ENCODE peak calls at places on chromosome X, in ten cellular contexts. O is retina; U is RKO; B is sciatic nerve; M is H54; P is AG10803; S is MCF 10A; G is dorsolateral prefrontal cortex; D is CD8-positive, alpha-beta T cell; E is colonic mucosa. K is an unnamed sample.

GRCh38 chrX:129629837-129630236 is 24.9 kb downstream of the APLN start:
- DNase-seq in O (no peak), G (no peak), P (no peak), B (no peak), M (no peak), S (no peak), E (no peak), U (no peak), D (no peak), K (no peak)

GRCh38 chrX:585115-585808 is 45.3 kb upstream of the SHOX start:
- DNase-seq in S (no peak), O (no peak), U (no peak), P (no peak), D (no peak), G (no peak), E (no peak), B (no peak), M (no peak), K (no peak)

GRCh38 chrX:109714340-109714958 is 18.6 kb downstream of the ACSL4 start:
- DNase-seq in S (peak; percentile 61), E (no peak), B (no peak), U (peak; percentile 87), D (no peak), P (peak; percentile 65), O (no peak), M (no peak), G (no peak), K (no peak)

GRCh38 chrX:68060506-68061205 is 372.6 kb downstream of the OPHN1 start:
- DNase-seq in D (no peak), G (no peak), S (no peak), U (no peak), B (no peak), P (peak; percentile 47), O (no peak), E (no peak), M (no peak), K (no peak)

GRCh38 chrX:106894392-106894909 is 8.7 kb downstream of the RIPPLY1 start:
- DNase-seq in O (peak; percentile 66), S (peak; percentile 79), P (peak; percentile 70), D (peak; percentile 6), M (peak; percentile 30), B (peak; percentile 76), G (peak; percentile 59), E (peak; percentile 57), U (peak; percentile 87), K (peak; percentile 56)

GRCh38 chrX:98379134-98379533 is 1495.4 kb downstream of the RPA4 start:
- DNase-seq in B (no peak), U (peak; percentile 5), P (no peak), M (no peak), G (no peak), S (no peak), O (no peak), D (no peak), E (no peak), K (no peak)

GRCh38 chrX:74437530-74437929 is 16.2 kb downstream of the SLC16A2 start:
- DNase-seq in O (no peak), M (no peak), D (no peak), P (no peak), U (no peak), S (no peak), G (no peak), B (no peak), E (no peak), K (no peak)

GRCh38 chrX:70066646-70067045 is 4.4 kb downstream of the OTUD6A start:
- DNase-seq in U (no peak), E (no peak), B (no peak), P (no peak), M (no peak), O (no peak), D (no peak), G (no peak), S (no peak), K (no peak)

GRCh38 chrX:149314031-149314430 is 191.1 kb downstream of the IDS start:
- DNase-seq in G (no peak), O (no peak), U (no peak), S (peak; percentile 67), P (peak; percentile 13), D (no peak), M (no peak), B (no peak), E (no peak), K (no peak)

GRCh38 chrX:130523460-130524394 is 121.9 kb downstream of the RBMX2 start:
- DNase-seq in M (peak; percentile 12), G (no peak), P (no peak), U (no peak), E (peak; percentile 36), O (peak; percentile 79), B (peak; percentile 74), D (no peak), S (no peak), K (peak; percentile 47)

GRCh38 chrX:10106801-10107200 is 50.0 kb upstream of the CLCN4 start:
- DNase-seq in U (no peak), D (peak; percentile 39), M (no peak), P (no peak), B (no peak), O (no peak), S (no peak), G (no peak), E (no peak), K (no peak)

GRCh38 chrX:96611619-96612362 is 72.9 kb upstream of the DIAPH2 start:
- DNase-seq in B (no peak), U (peak; percentile 8), M (no peak), G (no peak), S (peak; percentile 9), O (no peak), P (peak; percentile 78), D (no peak), E (no peak), K (no peak)

GRCh38 chrX:115560211-115560977 is 580 bp upstream of the PLS3 start:
- DNase-seq in D (no peak), P (no peak), G (no peak), U (no peak), O (no peak), M (no peak), S (peak; percentile 72), E (peak; percentile 24), B (no peak), K (peak; percentile 21)

GRCh38 chrX:40806511-40807220 is 71.3 kb upstream of the MED14 start:
- DNase-seq in S (no peak), G (no peak), E (no peak), D (no peak), O (no peak), B (no peak), P (no peak), M (no peak), U (no peak), K (no peak)

GRCh38 chrX:19750028-19750786 is 137.2 kb downstream of the SH3KBP1 start:
- DNase-seq in O (no peak), U (no peak), P (no peak), D (no peak), M (no peak), S (no peak), G (no peak), B (no peak), E (no peak), K (no peak)

GRCh38 chrX:67917412-67918010 is 373.7 kb downstream of the AR start:
- DNase-seq in B (no peak), O (no peak), G (no peak), M (no peak), D (no peak), E (no peak), P (no peak), U (no peak), S (no peak), K (no peak)

GRCh38 chrX:3280706-3281105 is 65.7 kb downstream of the MXRA5 start:
- DNase-seq in G (no peak), E (no peak), M (no peak), P (no peak), U (no peak), B (no peak), O (no peak), S (no peak), D (no peak), K (no peak)

GRCh38 chrX:84475101-84475500 is 27.2 kb downstream of the HDX start:
- DNase-seq in E (no peak), G (no peak), O (no peak), S (no peak), B (no peak), P (no peak), M (no peak), D (no peak), U (no peak), K (no peak)

GRCh38 chrX:130637591-130637990 is 235.8 kb downstream of the RBMX2 start:
- DNase-seq in S (no peak), P (peak; percentile 71), M (no peak), O (no peak), D (no peak), B (no peak), E (no peak), G (no peak), U (no peak), K (no peak)

GRCh38 chrX:13652256-13653021 is 502 bp upstream of the TCEANC start:
- DNase-seq in O (no peak), S (peak; percentile 76), B (no peak), M (no peak), U (peak; percentile 84), D (no peak), E (no peak), P (peak; percentile 93), G (no peak), K (no peak)

GRCh38 chrX:11386001-11386523 is 92.8 kb downstream of the AMELX start:
- DNase-seq in O (no peak), D (no peak), P (peak; percentile 82), E (no peak), M (no peak), U (no peak), S (peak; percentile 68), B (no peak), G (no peak), K (peak; percentile 12)

GRCh38 chrX:71542825-71543224 is 9.9 kb downstream of the OGT start:
- DNase-seq in G (no peak), D (no peak), B (no peak), U (peak; percentile 18), M (no peak), P (no peak), E (no peak), O (no peak), S (no peak), K (no peak)

GRCh38 chrX:119521246-119521645 is 44.0 kb downstream of the STEEP1 start:
- DNase-seq in G (no peak), M (no peak), D (no peak), B (no peak), P (no peak), E (no peak), O (no peak), U (no peak), S (no peak), K (no peak)

GRCh38 chrX:49202022-49202421 is 2.0 kb upstream of the SYP start:
- DNase-seq in P (no peak), O (no peak), D (no peak), B (no peak), G (no peak), U (no peak), M (no peak), E (no peak), S (no peak), K (no peak)